ENCODE peak calls at places on chromosomes 6 and 20, in nine cellular contexts. H, E, C, Y, G, U, J, T and I are unnamed samples.

GRCh38 chr20:1941226-1941625 is 46.0 kb downstream of the SIRPA start:
- DNase-seq in E (peak), C (peak), T (no peak), Y (no peak), J (no peak), U (no peak), H (no peak), G (no peak), I (no peak)

GRCh38 chr6:11213305-11214106 is 19.0 kb downstream of the NEDD9 start:
- DNase-seq in Y (no peak), T (no peak), H (no peak), C (peak), E (peak), G (no peak), J (no peak), U (no peak), I (no peak)

GRCh38 chr6:162710438-162710837 is 17.1 kb downstream of the PRKN start:
- DNase-seq in H (no peak), C (no peak), Y (no peak), G (no peak), J (no peak), E (no peak), U (no peak), T (no peak), I (no peak)

GRCh38 chr20:24529032-24529431 is 59.6 kb downstream of the SYNDIG1 start:
- DNase-seq in C (no peak), T (no peak), U (no peak), E (no peak), Y (no peak), J (no peak), H (no peak), G (no peak), I (no peak)

GRCh38 chr6:21080221-21080620 is 513.3 kb upstream of the SOX4 start:
- DNase-seq in C (no peak), J (no peak), Y (no peak), U (no peak), E (no peak), H (no peak), T (no peak), G (no peak), I (no peak)

GRCh38 chr20:56358070-56358469 is 704 bp upstream of the FAM210B start:
- DNase-seq in T (no peak), J (no peak), U (no peak), G (no peak), E (no peak), Y (no peak), H (no peak), C (no peak), I (no peak)

GRCh38 chr6:55729665-55730064 is 145.7 kb downstream of the BMP5 start:
- DNase-seq in U (no peak), G (no peak), J (no peak), C (peak), T (no peak), H (no peak), E (no peak), Y (no peak), I (no peak)

GRCh38 chr20:19275038-19275629 is 62.7 kb downstream of the SLC24A3 start:
- DNase-seq in E (no peak), T (no peak), Y (no peak), J (no peak), G (no peak), C (no peak), U (no peak), H (no peak), I (no peak)

GRCh38 chr6:52576392-52577021 is 353 bp downstream of the TRAM2 start:
- DNase-seq in J (peak), U (peak), C (peak), H (peak), E (peak), T (peak), Y (peak), G (peak), I (no peak)

GRCh38 chr6:40417031-40417430 is 170.1 kb downstream of the LRFN2 start:
- DNase-seq in Y (no peak), T (no peak), G (no peak), H (no peak), U (no peak), E (no peak), J (no peak), C (no peak), I (no peak)

DNA sequence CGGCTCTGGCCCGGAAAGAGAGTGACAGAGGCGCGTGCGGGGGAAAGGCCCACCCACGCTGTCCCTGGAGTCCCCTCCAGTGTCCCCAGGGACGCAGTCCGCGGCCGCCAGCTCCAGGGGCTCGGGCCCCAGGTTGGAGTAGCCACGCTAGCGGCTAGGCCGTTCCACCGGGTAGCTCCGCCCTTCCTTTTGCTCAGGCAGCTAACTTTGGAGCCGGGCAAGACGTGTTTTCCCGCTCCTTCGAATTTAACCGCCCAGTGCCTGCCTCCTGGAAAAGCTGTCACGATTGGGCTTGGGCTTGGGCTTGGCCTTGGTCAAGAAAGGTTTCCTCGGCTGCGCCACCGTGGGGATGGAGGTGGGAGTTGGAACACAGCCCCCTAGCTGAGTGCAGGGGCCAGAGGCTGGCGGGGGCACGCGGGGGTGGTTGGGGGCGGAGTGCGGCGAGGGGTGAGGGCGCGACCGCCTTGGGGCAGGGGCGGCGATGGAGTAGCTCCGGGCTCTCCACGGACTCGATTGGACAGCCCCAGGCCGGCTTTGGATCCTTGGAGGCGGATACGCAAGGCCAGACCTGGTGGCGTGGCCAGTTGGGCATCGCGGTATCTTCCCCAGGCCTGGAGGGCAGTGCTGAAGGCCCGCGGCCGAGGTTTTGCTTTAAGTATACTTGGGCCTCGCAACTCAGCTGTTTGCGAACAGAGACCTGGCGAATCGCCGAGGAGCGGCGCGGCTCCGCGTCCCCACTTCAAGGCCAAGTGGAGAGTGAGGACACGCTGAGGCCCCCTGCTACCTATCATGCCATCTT is 4.5 kb downstream of the LINC00237 start:
- DNase-seq in J (peak), G (no peak), E (peak), U (no peak), T (no peak), C (no peak), Y (no peak), H (no peak), I (no peak)
- H3K4me3 ChIP-seq in J (peak), G (no peak), E (peak), U (no peak), T (no peak), C (no peak), Y (no peak), H (no peak), I (no peak)

GRCh38 chr6:33481192-33481591 is 26.8 kb downstream of the ZBTB9 start:
- DNase-seq in Y (no peak), H (no peak), T (no peak), E (no peak), J (no peak), G (no peak), C (no peak), U (no peak), I (no peak)
- TF ChIP-seq CTCF in Y (no peak), H (no peak), T (no peak), E (no peak), J (no peak), G (no peak), C (no peak), U (no peak), I (peak)

DNA sequence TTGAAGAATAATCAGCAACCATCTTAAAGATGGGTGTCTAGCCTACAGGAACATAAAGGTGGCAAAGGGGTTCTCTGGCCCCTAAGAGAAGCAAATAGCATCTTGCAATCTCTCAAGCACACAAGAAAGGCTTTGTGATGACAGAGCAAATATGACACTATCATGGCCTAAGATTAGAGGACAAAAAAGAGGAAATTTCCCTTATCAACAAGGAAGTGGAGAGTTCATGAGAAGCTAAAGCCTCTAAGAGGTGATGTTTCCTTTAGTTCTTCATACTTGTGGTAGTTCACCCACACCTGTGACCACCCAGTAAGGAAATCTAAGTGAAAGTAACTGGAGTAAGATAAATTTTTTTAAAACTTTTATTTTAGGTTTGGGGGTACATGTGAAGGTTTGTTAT is 88.4 kb downstream of the OLIG3 start:
- DNase-seq in G (no peak), H (no peak), T (no peak), C (no peak), Y (no peak), J (no peak), U (no peak), E (no peak), I (no peak)
- H3K4me3 ChIP-seq in G (no peak), H (no peak), T (no peak), C (no peak), Y (no peak), J (no peak), U (no peak), E (no peak), I (no peak)

GRCh38 chr6:159168536-159169192 is 536 bp upstream of the FNDC1 start:
- DNase-seq in T (peak), G (no peak), C (peak), J (peak), E (peak), U (peak), Y (peak), H (no peak), I (no peak)
- TF ChIP-seq CTCF in T (peak), G (peak), C (peak), J (peak), E (peak), U (peak), Y (no peak), H (no peak), I (peak)

DNA sequence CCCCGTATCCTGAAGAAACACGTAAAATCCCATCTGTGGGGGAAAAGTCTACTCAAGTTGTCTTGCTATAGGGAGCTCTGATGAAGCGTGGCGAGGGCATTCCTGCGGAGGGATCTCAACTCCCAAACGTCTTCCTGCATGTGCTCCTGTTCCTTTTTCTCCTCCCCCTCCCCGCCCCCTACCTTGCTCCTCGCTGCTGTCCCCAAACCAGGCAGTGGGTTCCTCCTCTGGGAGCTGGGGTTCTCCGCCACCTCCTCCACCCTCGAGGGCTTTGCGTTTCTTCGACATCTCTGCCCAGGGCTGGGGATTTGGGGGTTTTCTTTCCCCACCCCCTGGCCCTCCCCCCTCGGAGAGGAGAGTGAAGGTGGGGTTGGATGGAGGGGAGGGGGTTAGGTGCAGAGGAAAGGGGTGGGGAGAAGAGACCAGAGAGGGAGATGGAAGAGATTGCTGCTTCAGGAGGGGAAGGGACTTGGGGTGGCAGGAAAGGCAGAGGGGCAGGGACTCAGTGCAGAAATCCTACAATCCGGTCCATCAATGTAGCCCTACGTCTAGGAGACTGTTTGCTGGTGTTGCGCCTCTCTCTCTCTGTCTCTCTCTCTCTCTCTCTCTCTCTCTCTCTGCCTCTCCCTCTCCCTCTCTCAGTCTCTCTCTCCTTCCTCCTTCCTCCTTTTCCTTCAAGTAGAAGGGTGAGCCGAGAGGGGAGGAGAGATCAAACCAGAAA is 181.6 kb downstream of the TBXT start:
- DNase-seq in T (no peak), E (peak), J (peak), G (no peak), C (no peak), H (no peak), Y (no peak), U (peak), I (no peak)
- H3K4me3 ChIP-seq in T (peak), E (no peak), J (peak), G (no peak), C (peak), H (no peak), Y (peak), U (peak), I (peak)

GRCh38 chr20:47178851-47179250 is 177.6 kb downstream of the ZMYND8 start:
- DNase-seq in J (no peak), U (no peak), Y (no peak), G (no peak), C (no peak), E (no peak), H (no peak), T (no peak), I (no peak)

GRCh38 chr20:47178277-47178676 is 178.2 kb downstream of the ZMYND8 start:
- DNase-seq in H (no peak), T (no peak), E (no peak), J (no peak), Y (no peak), C (no peak), G (no peak), U (no peak), I (no peak)

GRCh38 chr20:47179267-47179666 is 177.2 kb downstream of the ZMYND8 start:
- DNase-seq in E (no peak), H (no peak), J (no peak), T (no peak), Y (no peak), G (no peak), C (no peak), U (no peak), I (no peak)

GRCh38 chr20:47175501-47175900 is 181.0 kb downstream of the ZMYND8 start:
- DNase-seq in C (no peak), H (no peak), J (peak), E (peak), T (no peak), Y (no peak), U (no peak), G (no peak), I (no peak)

DNA sequence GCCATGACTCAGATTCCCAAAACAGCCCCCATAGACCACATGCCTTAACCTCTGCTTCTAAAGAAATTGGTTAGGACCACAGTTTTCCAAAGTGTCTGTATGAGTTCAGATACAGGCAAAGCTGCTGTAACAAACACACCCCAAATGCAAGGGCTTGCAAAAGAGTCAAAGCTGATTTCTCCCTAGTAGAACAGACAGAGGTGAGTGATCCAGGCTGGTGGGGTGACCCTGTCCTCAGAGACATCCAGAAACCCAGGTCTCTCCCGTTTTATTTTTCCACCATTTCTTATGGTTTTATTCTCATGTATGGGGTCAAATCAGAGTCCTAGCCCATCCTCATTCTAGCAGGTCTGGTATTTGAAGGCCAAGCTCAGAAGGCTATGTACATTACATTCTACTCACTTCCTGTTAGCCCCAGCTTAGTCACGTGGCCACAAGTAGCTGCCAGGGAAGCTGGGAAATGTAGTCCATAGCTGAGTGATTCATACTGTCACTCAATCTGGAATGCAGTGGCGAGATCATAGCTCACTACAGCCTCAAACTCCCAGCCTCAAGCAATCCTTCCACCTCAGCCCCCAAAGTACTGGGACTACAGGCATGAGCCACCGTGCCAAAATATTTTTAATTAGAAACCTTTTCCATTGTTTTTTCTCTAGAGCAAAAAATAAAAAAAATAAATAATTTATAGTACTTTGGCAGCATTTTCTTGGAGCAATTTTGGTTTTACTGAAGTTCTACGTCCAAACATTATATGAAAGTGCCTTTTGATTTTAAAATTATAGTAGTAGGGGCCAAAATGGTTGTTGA is 175.2 kb downstream of the ZMYND8 start:
- DNase-seq in U (no peak), T (peak), H (peak), G (peak), Y (peak), E (peak), C (peak), J (peak), I (no peak)
- TF ChIP-seq CTCF in U (no peak), T (no peak), H (no peak), G (no peak), Y (no peak), E (no peak), C (no peak), J (no peak), I (no peak)

GRCh38 chr6:14440215-14440890 is 322.8 kb downstream of the CD83 start:
- DNase-seq in Y (no peak), U (no peak), G (no peak), E (no peak), H (no peak), T (no peak), J (no peak), C (peak), I (no peak)
- H3K4me3 ChIP-seq in Y (no peak), U (no peak), G (no peak), E (no peak), H (no peak), T (no peak), J (no peak), C (no peak), I (no peak)